ENCODE peak calls at places on chromosomes 11 and 22, in five cellular contexts. One of them, this sample, is unnamed.

GRCh38 chr11:34234086-34234740 is 123.6 kb downstream of the ABTB2 start:
- DNase-seq in colonic mucosa: peak; percentile 86
- DNase-seq in breast epithelium: no peak
- DNase-seq in CD8-positive, alpha-beta T cell: peak; percentile 74
- DNase-seq in cardiac muscle cell: no peak
- DNase-seq in this sample: peak; percentile 59

GRCh38 chr11:112539741-112540140 is 279.1 kb upstream of the PLET1 start:
- DNase-seq in colonic mucosa: no peak
- DNase-seq in breast epithelium: no peak
- DNase-seq in CD8-positive, alpha-beta T cell: no peak
- DNase-seq in cardiac muscle cell: no peak
- DNase-seq in this sample: no peak

GRCh38 chr11:119414321-119414720 is 8.7 kb downstream of the THY1 start:
- DNase-seq in colonic mucosa: no peak
- DNase-seq in breast epithelium: no peak
- DNase-seq in CD8-positive, alpha-beta T cell: no peak
- DNase-seq in cardiac muscle cell: no peak
- DNase-seq in this sample: no peak

GRCh38 chr22:48975886-48976285 is 851.8 kb downstream of the BRD1 start:
- DNase-seq in colonic mucosa: no peak
- DNase-seq in breast epithelium: no peak
- DNase-seq in CD8-positive, alpha-beta T cell: no peak
- DNase-seq in cardiac muscle cell: no peak
- DNase-seq in this sample: no peak

GRCh38 chr22:31566484-31566883 is 70.1 kb downstream of the SFI1 start:
- DNase-seq in colonic mucosa: no peak
- DNase-seq in breast epithelium: no peak
- DNase-seq in CD8-positive, alpha-beta T cell: no peak
- DNase-seq in cardiac muscle cell: no peak
- DNase-seq in this sample: no peak

GRCh38 chr22:50627452-50627913 is 469 bp downstream of the ARSA start:
- DNase-seq in colonic mucosa: peak; percentile 42
- DNase-seq in breast epithelium: peak; percentile 50
- DNase-seq in CD8-positive, alpha-beta T cell: peak; percentile 21
- DNase-seq in cardiac muscle cell: peak; percentile 40
- DNase-seq in this sample: peak; percentile 14

GRCh38 chr11:115178705-115179104 is 325.5 kb downstream of the CADM1 start:
- DNase-seq in colonic mucosa: no peak
- DNase-seq in breast epithelium: no peak
- DNase-seq in CD8-positive, alpha-beta T cell: no peak
- DNase-seq in cardiac muscle cell: no peak
- DNase-seq in this sample: no peak

GRCh38 chr11:94706211-94706610 is 61.9 kb upstream of the AMOTL1 start:
- DNase-seq in colonic mucosa: no peak
- DNase-seq in breast epithelium: no peak
- DNase-seq in CD8-positive, alpha-beta T cell: no peak
- DNase-seq in cardiac muscle cell: no peak
- DNase-seq in this sample: no peak

GRCh38 chr22:24330636-24331035 is 60.0 kb downstream of the SPECC1L start:
- DNase-seq in colonic mucosa: no peak
- DNase-seq in breast epithelium: no peak
- DNase-seq in CD8-positive, alpha-beta T cell: no peak
- DNase-seq in cardiac muscle cell: no peak
- DNase-seq in this sample: no peak

GRCh38 chr11:70942593-70942992 is 309.8 kb downstream of the SHANK2 start:
- DNase-seq in colonic mucosa: no peak
- DNase-seq in breast epithelium: no peak
- DNase-seq in CD8-positive, alpha-beta T cell: no peak
- DNase-seq in cardiac muscle cell: no peak
- DNase-seq in this sample: no peak

GRCh38 chr22:36934153-36934939 is 20.9 kb downstream of the CSF2RB start:
- DNase-seq in colonic mucosa: no peak
- DNase-seq in breast epithelium: no peak
- DNase-seq in CD8-positive, alpha-beta T cell: no peak
- DNase-seq in cardiac muscle cell: no peak
- DNase-seq in this sample: peak; percentile 19

GRCh38 chr11:36757122-36757521 is 159.1 kb upstream of the RAG2 start:
- DNase-seq in colonic mucosa: no peak
- DNase-seq in breast epithelium: no peak
- DNase-seq in CD8-positive, alpha-beta T cell: no peak
- DNase-seq in cardiac muscle cell: no peak
- DNase-seq in this sample: no peak

GRCh38 chr11:4826425-4826824 is 5.3 kb downstream of the OR51F2 start:
- DNase-seq in colonic mucosa: no peak
- DNase-seq in breast epithelium: no peak
- DNase-seq in CD8-positive, alpha-beta T cell: no peak
- DNase-seq in cardiac muscle cell: no peak
- DNase-seq in this sample: no peak

GRCh38 chr11:123624974-123625373 is 29.4 kb downstream of the SCN3B start:
- DNase-seq in colonic mucosa: no peak
- DNase-seq in breast epithelium: no peak
- DNase-seq in CD8-positive, alpha-beta T cell: no peak
- DNase-seq in cardiac muscle cell: no peak
- DNase-seq in this sample: no peak

DNA sequence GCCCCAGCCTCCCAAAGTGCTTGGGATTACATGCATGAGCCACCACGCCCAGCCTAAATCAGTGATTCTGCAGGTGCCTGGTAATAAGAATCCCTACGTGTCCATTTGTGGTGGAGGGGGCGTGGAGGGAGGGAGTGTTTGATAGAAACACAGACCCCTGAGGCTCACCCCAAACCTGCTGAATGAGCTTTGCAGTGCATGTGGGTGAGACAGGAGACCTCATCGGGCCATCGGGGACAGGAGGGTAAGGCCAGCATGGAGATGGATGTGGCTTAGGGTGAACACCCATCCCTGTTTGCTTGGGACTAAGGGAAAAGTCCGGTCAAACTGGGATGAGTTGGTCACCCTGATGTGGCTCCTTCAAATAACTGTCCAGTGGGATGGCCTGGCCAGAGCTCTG is 71.3 kb upstream of the ALX4 start:
- DNase-seq in colonic mucosa: no peak
- DNase-seq in breast epithelium: no peak
- DNase-seq in CD8-positive, alpha-beta T cell: no peak
- DNase-seq in cardiac muscle cell: no peak
- DNase-seq in this sample: no peak
- H3K27me3 ChIP-seq in colonic mucosa: no peaks in the 10 kb centered on the region
- H3K27me3 ChIP-seq in breast epithelium: no peaks in the 10 kb centered on the region
- H3K27me3 ChIP-seq in CD8-positive, alpha-beta T cell: no peaks in the 10 kb centered on the region
- H3K27me3 ChIP-seq in cardiac muscle cell: no peaks in the 10 kb centered on the region
- H3K27me3 ChIP-seq in this sample: peaks cover 11% of the 10 kb centered on the region

GRCh38 chr22:19766506-19767426 is 6.2 kb downstream of the TBX1 start:
- DNase-seq in colonic mucosa: peak; percentile 60
- DNase-seq in breast epithelium: no peak
- DNase-seq in CD8-positive, alpha-beta T cell: peak; percentile 43
- DNase-seq in cardiac muscle cell: peak; percentile 50
- DNase-seq in this sample: no peak

GRCh38 chr22:19764636-19765476 is 4.3 kb downstream of the TBX1 start:
- DNase-seq in colonic mucosa: no peak
- DNase-seq in breast epithelium: no peak
- DNase-seq in CD8-positive, alpha-beta T cell: no peak
- DNase-seq in cardiac muscle cell: no peak
- DNase-seq in this sample: no peak

GRCh38 chr22:19767427-19768380 is 7.1 kb downstream of the TBX1 start:
- DNase-seq in colonic mucosa: no peak
- DNase-seq in breast epithelium: no peak
- DNase-seq in CD8-positive, alpha-beta T cell: no peak
- DNase-seq in cardiac muscle cell: no peak
- DNase-seq in this sample: no peak

GRCh38 chr22:19765477-19766234 is 5.1 kb downstream of the TBX1 start:
- DNase-seq in colonic mucosa: no peak
- DNase-seq in breast epithelium: no peak
- DNase-seq in CD8-positive, alpha-beta T cell: peak; percentile 15
- DNase-seq in cardiac muscle cell: no peak
- DNase-seq in this sample: no peak

DNA sequence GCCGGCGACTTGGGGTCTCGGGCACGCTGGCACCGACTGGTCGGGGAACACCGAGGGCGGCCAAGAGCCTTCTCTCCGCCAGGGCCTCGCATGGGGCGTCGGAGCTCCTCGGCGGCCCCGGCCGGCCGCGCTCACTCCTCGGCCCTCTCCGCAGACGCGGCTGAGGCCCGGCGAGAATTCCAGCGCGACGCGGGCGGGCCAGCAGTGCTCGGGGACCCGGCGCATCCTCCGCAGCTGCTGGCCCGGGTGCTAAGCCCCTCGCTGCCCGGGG is 5.6 kb downstream of the TBX1 start:
- DNase-seq in colonic mucosa: no peak
- DNase-seq in breast epithelium: no peak
- DNase-seq in CD8-positive, alpha-beta T cell: no peak
- DNase-seq in cardiac muscle cell: no peak
- DNase-seq in this sample: no peak
- H3K4me3 ChIP-seq in colonic mucosa: peak overlapping the region; percentile 9
- H3K4me3 ChIP-seq in breast epithelium: peak overlapping the region; percentile 49
- H3K4me3 ChIP-seq in CD8-positive, alpha-beta T cell: no peak overlapping the region
- H3K4me3 ChIP-seq in cardiac muscle cell: peak overlapping the region; percentile 20
- H3K4me3 ChIP-seq in this sample: no peak overlapping the region

GRCh38 chr11:69297926-69298777 is 4.2 kb downstream of the MYEOV start:
- DNase-seq in colonic mucosa: peak; percentile 78
- DNase-seq in breast epithelium: peak; percentile 77
- DNase-seq in CD8-positive, alpha-beta T cell: no peak
- DNase-seq in cardiac muscle cell: no peak
- DNase-seq in this sample: peak; percentile 99
- H3K4me1 ChIP-seq in colonic mucosa: peaks cover 36% of the 10 kb centered on the region
- H3K4me1 ChIP-seq in breast epithelium: peaks cover 22% of the 10 kb centered on the region
- H3K4me1 ChIP-seq in CD8-positive, alpha-beta T cell: peaks cover 37% of the 10 kb centered on the region
- H3K4me1 ChIP-seq in cardiac muscle cell: no peaks in the 10 kb centered on the region
- H3K4me1 ChIP-seq in this sample: peaks cover 66% of the 10 kb centered on the region

GRCh38 chr11:129366737-129367597 is 8.7 kb upstream of the BARX2 start:
- DNase-seq in colonic mucosa: no peak
- DNase-seq in breast epithelium: no peak
- DNase-seq in CD8-positive, alpha-beta T cell: no peak
- DNase-seq in cardiac muscle cell: no peak
- DNase-seq in this sample: no peak
- H3K27me3 ChIP-seq in colonic mucosa: no peaks in the 10 kb centered on the region
- H3K27me3 ChIP-seq in breast epithelium: no peaks in the 10 kb centered on the region
- H3K27me3 ChIP-seq in CD8-positive, alpha-beta T cell: peaks cover 4% of the 10 kb centered on the region
- H3K27me3 ChIP-seq in cardiac muscle cell: peaks cover 95% of the 10 kb centered on the region
- H3K27me3 ChIP-seq in this sample: peaks cover 8% of the 10 kb centered on the region

GRCh38 chr11:1875093-1875785 is 16.5 kb downstream of the PRR33 start:
- DNase-seq in colonic mucosa: no peak
- DNase-seq in breast epithelium: no peak
- DNase-seq in CD8-positive, alpha-beta T cell: no peak
- DNase-seq in cardiac muscle cell: no peak
- DNase-seq in this sample: no peak
- H3K4me3 ChIP-seq in colonic mucosa: no peak overlapping the region
- H3K4me3 ChIP-seq in breast epithelium: no peak overlapping the region
- H3K4me3 ChIP-seq in CD8-positive, alpha-beta T cell: no peak overlapping the region
- H3K4me3 ChIP-seq in cardiac muscle cell: no peak overlapping the region
- H3K4me3 ChIP-seq in this sample: no peak overlapping the region

This sample was measured in SJSA1.